ENCODE peak calls at places on chromosomes 2 and 18, in seven cellular contexts. H, D, W, N, Q, K and V are unnamed samples.

GRCh38 chr2:62968668-62969067 is 82.0 kb upstream of the OTX1 start:
- DNase-seq in D (no peak), K (no peak), H (no peak), W (no peak), Q (no peak), N (no peak), V (no peak)

GRCh38 chr2:187959821-187960220 is 331.9 kb upstream of the GULP1 start:
- DNase-seq in Q (no peak), W (no peak), K (no peak), N (no peak), D (peak; percentile 50), H (peak; percentile 58), V (no peak)

GRCh38 chr2:129378186-129378585 is 601.3 kb upstream of the RAB6C start:
- DNase-seq in N (no peak), Q (no peak), H (no peak), K (no peak), D (no peak), W (no peak), V (no peak)

GRCh38 chr2:172624996-172625395 is 69.1 kb downstream of the PDK1 start:
- DNase-seq in Q (no peak), N (no peak), D (no peak), K (no peak), W (no peak), H (peak; percentile 67), V (no peak)

GRCh38 chr18:22102948-22103663 is 66.3 kb upstream of the GATA6 start:
- DNase-seq in H (no peak), W (no peak), N (no peak), K (no peak), Q (no peak), D (no peak), V (no peak)

GRCh38 chr2:44942304-44943030 is 965 bp downstream of the SIX3 start:
- DNase-seq in H (no peak), D (no peak), N (no peak), Q (no peak), W (no peak), K (no peak), V (no peak)

GRCh38 chr18:26617151-26617554 is 68.8 kb upstream of the KCTD1 start:
- DNase-seq in W (no peak), D (peak; percentile 94), H (peak; percentile 91), Q (no peak), K (no peak), N (no peak), V (no peak)

GRCh38 chr18:7898181-7898580 is 331.1 kb downstream of the PTPRM start:
- DNase-seq in H (no peak), W (no peak), K (no peak), D (peak; percentile 41), Q (no peak), N (no peak), V (no peak)

GRCh38 chr2:237967463-237967871 is 653 bp downstream of the UBE2F start:
- DNase-seq in D (peak; percentile 11), W (peak; percentile 60), H (peak; percentile 32), K (peak; percentile 17), Q (peak; percentile 8), N (no peak), V (no peak)

GRCh38 chr2:38619458-38620164 is 16.9 kb upstream of the HNRNPLL start:
- DNase-seq in W (no peak), K (no peak), D (peak; percentile 15), N (no peak), Q (no peak), H (peak; percentile 59), V (no peak)

GRCh38 chr2:238952261-238952924 is 104.5 kb downstream of the TWIST2 start:
- DNase-seq in Q (no peak), K (no peak), N (no peak), H (no peak), D (no peak), W (no peak), V (no peak)

GRCh38 chr2:129224022-129224421 is 755.4 kb upstream of the RAB6C start:
- DNase-seq in Q (no peak), N (no peak), K (no peak), D (no peak), W (no peak), H (no peak), V (no peak)

GRCh38 chr18:60413944-60414547 is 41.5 kb upstream of the MC4R start:
- DNase-seq in Q (no peak), D (peak; percentile 53), N (no peak), K (no peak), W (peak; percentile 8), H (peak; percentile 3), V (no peak)